ENCODE peak calls at places on chromosomes 5 and 9, in seven cellular contexts. S is H9, K is fibroblast of lung, E is astrocyte of the spinal cord, C is foreskin fibroblast, H is cardiac muscle cell, A is A549. J is an unnamed sample.

GRCh38 chr5:122999947-123000563 is 36.5 kb downstream of the PPIC start:
- DNase-seq in S (peak; percentile 80), K (peak; percentile 30), E (peak; percentile 25), C (peak; percentile 25), H (peak; percentile 75), A (peak; percentile 39), J (peak; percentile 38)

GRCh38 chr5:76479973-76480667 is 77.0 kb downstream of the IQGAP2 start:
- DNase-seq in S (no peak), K (no peak), E (no peak), C (no peak), H (no peak), A (no peak), J (no peak)

GRCh38 chr9:116149844-116150243 is 3.7 kb upstream of the PAPPA start:
- DNase-seq in S (peak; percentile 57), K (no peak), E (no peak), C (no peak), H (peak; percentile 59), A (no peak), J (peak; percentile 27)

GRCh38 chr5:138448481-138449398 is 9.9 kb downstream of the REEP2 start:
- DNase-seq in S (no peak), K (peak; percentile 37), E (peak; percentile 90), C (no peak), H (no peak), A (no peak), J (no peak)

GRCh38 chr9:2727966-2728613 is 10.8 kb downstream of the KCNV2 start:
- DNase-seq in S (no peak), K (peak; percentile 52), E (peak; percentile 63), C (peak; percentile 62), H (peak; percentile 56), A (no peak), J (peak; percentile 7)

GRCh38 chr5:135373747-135374515 is 25.1 kb downstream of the MACROH2A1 start:
- DNase-seq in S (no peak), K (no peak), E (no peak), C (no peak), H (no peak), A (no peak), J (no peak)

GRCh38 chr5:108093186-108093585 is 288.7 kb downstream of the FBXL17 start:
- DNase-seq in S (no peak), K (peak; percentile 32), E (peak; percentile 22), C (no peak), H (peak; percentile 24), A (peak; percentile 18), J (no peak)

GRCh38 chr5:38607396-38607795 is 51.0 kb upstream of the LIFR start:
- DNase-seq in S (no peak), K (peak; percentile 97), E (peak; percentile 94), C (peak; percentile 83), H (no peak), A (no peak), J (no peak)

DNA sequence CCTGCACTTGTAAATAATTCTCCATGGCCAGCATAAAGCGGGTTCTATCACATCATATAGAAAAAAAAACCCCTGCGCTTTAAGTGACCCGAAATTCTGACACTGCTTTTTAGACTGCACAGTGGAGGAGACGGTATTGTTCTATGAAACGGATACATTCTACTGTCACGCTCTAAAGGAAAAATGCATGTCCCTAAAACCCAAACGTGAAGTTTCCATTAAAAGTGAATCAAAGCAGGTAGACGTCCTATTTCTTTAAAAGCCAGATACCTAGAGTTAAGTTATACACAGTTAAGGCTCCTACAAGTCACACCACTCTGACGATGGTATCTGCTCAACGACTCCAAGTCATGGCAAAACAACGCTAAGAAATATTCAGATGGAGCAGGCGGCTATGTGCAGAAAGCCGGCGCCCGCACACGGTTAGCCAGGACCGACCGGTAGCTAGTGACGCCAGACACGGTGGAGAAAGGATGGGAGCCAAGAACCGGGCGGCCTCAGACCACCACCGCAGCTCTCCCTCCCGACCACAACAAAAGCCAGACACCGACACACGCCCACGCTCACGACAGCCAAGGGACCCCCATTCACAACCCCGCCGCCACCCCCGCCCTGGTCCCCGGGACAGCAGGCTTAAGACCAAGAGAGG is 752 bp downstream of the SKP1 start:
- DNase-seq in S (no peak), K (peak; percentile 47), E (peak; percentile 22), C (no peak), H (peak; percentile 59), A (no peak), J (no peak)
- TF ChIP-seq CTCF in S (no peak), K (no peak), E (no peak), C (no peak), H (no peak), A (no peak), J (no peak)

DNA sequence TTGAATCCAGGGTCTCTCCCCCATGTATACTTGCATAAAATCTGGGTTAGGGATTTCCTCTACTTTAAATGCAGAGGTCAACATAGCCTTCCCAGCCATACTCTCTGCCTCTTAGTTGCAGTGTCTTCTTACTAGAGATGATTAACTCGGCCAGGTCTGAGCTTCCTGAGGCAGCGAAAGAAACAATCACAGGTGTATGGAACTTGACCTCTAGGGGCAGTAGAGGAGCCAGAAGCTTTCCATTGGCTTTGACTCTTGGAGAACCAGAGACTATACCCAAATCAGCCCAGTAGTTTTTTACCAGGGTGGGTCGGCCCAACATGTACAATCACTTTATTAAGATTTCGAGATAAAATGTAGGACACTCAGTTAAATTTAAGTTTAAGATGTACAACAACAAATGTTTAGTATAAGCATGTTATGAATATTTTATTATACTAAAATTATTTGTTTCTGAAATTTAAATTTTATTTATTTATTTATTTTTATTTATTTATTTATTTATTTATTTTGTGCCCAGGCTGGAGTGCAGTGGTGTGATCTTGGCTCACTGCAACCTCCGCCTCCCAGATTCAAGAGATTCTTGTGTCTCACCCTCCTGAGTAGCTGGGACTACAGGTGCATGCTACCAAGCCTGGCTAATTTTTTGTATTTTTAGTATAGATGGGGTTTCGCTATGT is 48.0 kb upstream of the DMRT3 start:
- DNase-seq in S (peak; percentile 63), K (no peak), E (no peak), C (no peak), H (peak; percentile 53), A (peak; percentile 35), J (peak; percentile 13)
- TF ChIP-seq CTCF in S (peak; percentile 80), K (no peak), E (peak; percentile 35), C (peak; percentile 32), H (peak; percentile 44), A (peak; percentile 35), J (no peak)

GRCh38 chr5:7078901-7079300 is 317.0 kb upstream of the ADCY2 start:
- DNase-seq in S (peak; percentile 55), K (no peak), E (no peak), C (no peak), H (peak; percentile 41), A (no peak), J (no peak)
- TF ChIP-seq CTCF in S (peak; percentile 75), K (no peak), E (no peak), C (no peak), H (no peak), A (no peak), J (no peak)

GRCh38 chr5:82348749-82349148 is 70.6 kb upstream of the RPS23 start:
- DNase-seq in S (no peak), K (peak; percentile 66), E (peak; percentile 53), C (no peak), H (no peak), A (no peak), J (no peak)

GRCh38 chr5:82352146-82352791 is 74.1 kb upstream of the RPS23 start:
- DNase-seq in S (no peak), K (peak; percentile 53), E (no peak), C (no peak), H (no peak), A (no peak), J (no peak)

GRCh38 chr5:82351754-82352145 is 73.6 kb upstream of the RPS23 start:
- DNase-seq in S (no peak), K (peak; percentile 84), E (peak; percentile 86), C (peak; percentile 68), H (peak; percentile 78), A (peak; percentile 55), J (peak; percentile 29)

GRCh38 chr5:82347213-82347947 is 69.2 kb upstream of the RPS23 start:
- DNase-seq in S (no peak), K (peak; percentile 93), E (peak; percentile 90), C (peak; percentile 84), H (no peak), A (no peak), J (no peak)

DNA sequence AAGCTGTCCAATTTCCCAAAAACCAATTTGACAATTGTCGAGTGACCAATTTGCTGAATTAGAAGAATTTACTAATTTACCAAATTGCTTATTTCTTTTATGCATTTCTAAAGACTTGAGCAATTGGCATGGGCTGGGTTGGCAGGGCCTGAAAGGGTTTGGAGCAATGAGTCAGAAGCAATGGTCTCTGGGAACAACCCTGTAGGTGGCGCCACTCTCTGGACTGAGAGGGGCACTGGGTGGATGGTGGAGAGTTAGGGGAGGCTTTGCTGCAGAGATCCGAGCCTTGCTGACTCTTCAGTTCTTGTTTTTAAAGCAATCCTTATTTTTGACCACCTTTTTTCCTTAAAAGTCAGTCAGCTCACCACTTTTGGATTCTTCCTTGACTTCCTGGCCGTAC is 71.5 kb upstream of the RPS23 start:
- DNase-seq in S (peak; percentile 77), K (no peak), E (no peak), C (no peak), H (peak; percentile 54), A (no peak), J (peak; percentile 56)
- TF ChIP-seq CTCF in S (peak; percentile 82), K (peak; percentile 26), E (peak; percentile 49), C (peak; percentile 33), H (peak; percentile 42), A (peak; percentile 19), J (peak; percentile 35)

DNA sequence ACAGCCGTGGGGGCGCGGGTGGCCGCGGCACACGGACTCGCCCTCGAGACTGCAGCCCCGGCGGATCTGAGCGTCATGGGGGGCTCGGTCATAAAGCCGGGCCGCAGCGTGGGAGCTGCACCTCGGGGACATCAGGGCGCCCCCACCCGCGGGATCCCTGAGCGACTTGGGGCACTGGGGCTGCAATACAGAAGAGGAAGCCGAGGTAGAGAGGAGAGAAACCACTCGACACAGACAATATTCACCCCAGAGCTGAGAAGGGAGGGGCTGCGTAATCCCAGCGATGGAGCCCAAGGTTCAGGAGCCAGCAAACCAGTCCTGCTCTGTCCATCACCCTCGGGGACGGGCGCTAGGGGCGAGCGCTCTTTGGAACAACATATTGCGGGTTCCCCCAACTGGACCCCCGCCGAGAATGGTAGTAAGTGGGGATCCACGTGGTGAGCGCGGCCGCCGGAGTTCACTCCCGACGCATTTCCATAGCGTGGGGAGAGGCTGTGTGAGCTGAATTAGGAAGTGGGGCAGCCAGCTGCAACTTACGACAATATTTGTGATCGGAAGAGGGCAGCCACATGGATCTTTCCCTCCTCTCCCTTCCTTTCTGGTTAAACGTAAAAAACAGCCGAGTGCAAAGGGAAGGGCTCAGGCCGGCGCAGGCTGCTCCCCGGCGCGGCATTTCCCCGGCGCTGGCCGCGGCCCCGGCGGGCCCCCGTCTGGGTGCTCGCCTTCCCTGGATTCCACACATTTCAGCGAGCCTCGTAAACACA is 9.9 kb downstream of the PTCH1 start:
- DNase-seq in S (peak; percentile 53), K (peak; percentile 75), E (peak; percentile 73), C (peak; percentile 57), H (peak; percentile 69), A (peak; percentile 33), J (peak; percentile 18)
- TF ChIP-seq CTCF in S (no peak), K (no peak), E (no peak), C (no peak), H (no peak), A (peak; percentile 6), J (no peak)

GRCh38 chr5:93964421-93964820 is 223.0 kb upstream of the POU5F2 start:
- DNase-seq in S (no peak), K (no peak), E (no peak), C (no peak), H (no peak), A (no peak), J (no peak)

GRCh38 chr5:93967923-93968322 is 226.5 kb upstream of the POU5F2 start:
- DNase-seq in S (no peak), K (no peak), E (no peak), C (no peak), H (no peak), A (no peak), J (no peak)
- TF ChIP-seq CTCF in S (no peak), K (no peak), E (no peak), C (no peak), H (no peak), A (no peak), J (no peak)

GRCh38 chr9:88991066-88992030 is at the start of gene S1PR3:
- DNase-seq in S (peak; percentile 82), K (peak; percentile 45), E (peak; percentile 46), C (peak; percentile 44), H (peak; percentile 81), A (peak; percentile 68), J (peak; percentile 15)
- TF ChIP-seq CTCF in S (peak; percentile 30), K (no peak), E (no peak), C (peak; percentile 11), H (peak; percentile 14), A (no peak), J (no peak)

J was measured in Calu3.